ENCODE peak calls at places on chromosome 12, in seven cellular contexts. A, Z, G, B, Y, N and O are unnamed samples.

GRCh38 chr12:89194683-89195082 is 157.6 kb downstream of the DUSP6 start:
- DNase-seq in Z (no peak), N (no peak), G (no peak), B (no peak), Y (no peak), A (no peak), O (no peak)

GRCh38 chr12:53827306-53827705 is 75.5 kb upstream of the CISTR start:
- DNase-seq in Z (no peak), B (no peak), A (no peak), G (no peak), N (no peak), Y (no peak), O (no peak)

GRCh38 chr12:54082402-54082892 is 28.8 kb downstream of the HOXC4 start:
- DNase-seq in G (peak), Y (peak), Z (no peak), N (no peak), B (peak), A (peak), O (peak)

GRCh38 chr12:49854976-49855375 is 12.1 kb upstream of the BCDIN3D start:
- DNase-seq in Y (no peak), Z (no peak), G (no peak), B (no peak), A (no peak), N (no peak), O (no peak)

GRCh38 chr12:75705749-75706719 is 194.6 kb upstream of the KRR1 start:
- DNase-seq in Y (no peak), Z (peak), A (peak), B (no peak), G (no peak), N (peak), O (no peak)

GRCh38 chr12:15522574-15523187 is 200.4 kb downstream of the PTPRO start:
- DNase-seq in N (peak), Y (no peak), A (peak), Z (peak), G (no peak), B (no peak), O (no peak)

GRCh38 chr12:62957233-62957953 is 22.4 kb upstream of the PPM1H start:
- DNase-seq in A (peak), B (no peak), G (no peak), Y (no peak), Z (no peak), N (peak), O (no peak)

GRCh38 chr12:75848533-75848932 is 183.0 kb downstream of the PHLDA1 start:
- DNase-seq in G (no peak), Y (no peak), B (no peak), Z (peak), N (no peak), A (peak), O (no peak)

GRCh38 chr12:29569392-29569791 is 71.9 kb upstream of the OVCH1 start:
- DNase-seq in A (no peak), Z (no peak), Y (no peak), B (no peak), N (no peak), G (no peak), O (no peak)

GRCh38 chr12:55742719-55743130 is at the start of gene GDF11:
- DNase-seq in B (peak), Y (peak), Z (peak), A (peak), N (peak), G (peak), O (peak)

GRCh38 chr12:50104614-50105366 is 982 bp downstream of the GPD1 start:
- DNase-seq in Y (no peak), G (no peak), A (no peak), Z (no peak), N (no peak), B (no peak), O (no peak)

GRCh38 chr12:92570056-92570753 is 132.6 kb upstream of the PLEKHG7 start:
- DNase-seq in A (peak), Z (peak), B (no peak), G (peak), N (peak), Y (no peak), O (peak)

GRCh38 chr12:66239295-66239694 is 50.3 kb downstream of the IRAK3 start:
- DNase-seq in Z (no peak), G (no peak), N (no peak), A (no peak), B (no peak), Y (no peak), O (no peak)

GRCh38 chr12:64810831-64811230 is 13.6 kb upstream of the TBC1D30 start:
- DNase-seq in Z (no peak), B (no peak), N (no peak), G (no peak), A (no peak), Y (no peak), O (no peak)

GRCh38 chr12:70985850-70986249 is 65.3 kb upstream of the PTPRR start:
- DNase-seq in B (no peak), G (no peak), Z (no peak), Y (no peak), A (peak), N (no peak), O (no peak)

GRCh38 chr12:107304588-107305532 is 211.5 kb upstream of the CRY1 start:
- DNase-seq in G (no peak), B (no peak), Y (no peak), N (no peak), A (no peak), Z (no peak), O (no peak)

GRCh38 chr12:115096673-115097349 is 412.8 kb upstream of the TBX3 start:
- DNase-seq in G (no peak), A (peak), N (no peak), Z (no peak), Y (no peak), B (no peak), O (no peak)

GRCh38 chr12:10919809-10920208 is 9.2 kb upstream of the PRH2 start:
- DNase-seq in Z (no peak), Y (no peak), A (no peak), B (no peak), G (no peak), N (no peak), O (no peak)

GRCh38 chr12:90978117-90978770 is 23.3 kb upstream of the CCER1 start:
- DNase-seq in Y (no peak), B (no peak), G (no peak), A (peak), N (peak), Z (peak), O (no peak)